ENCODE peak calls at places on chromosomes 3 and 15, in six cellular contexts. R is GM23248, N is GM23338, Z is PC-3, W is neural progenitor cell, J is hepatocyte. C is an unnamed sample. For H3K4me1, the result is how much of the 10 kb centered on the place peaks cover.

GRCh38 chr3:20190991-20191390 is 5.0 kb upstream of the SGO1 start:
- DNase-seq in R (no peak), N (peak), Z (peak), W (peak), J (no peak), C (no peak)

GRCh38 chr3:62481972-62482371 is 108.6 kb upstream of the FEZF2 start:
- DNase-seq in R (no peak), N (peak), Z (no peak), W (no peak), J (no peak), C (no peak)

GRCh38 chr3:50617096-50617791 is at the start of gene MAPKAPK3:
- DNase-seq in R (peak), N (no peak), Z (peak), W (peak), J (peak), C (peak)

GRCh38 chr3:47092090-47092489 is 71.8 kb downstream of the SETD2 start:
- DNase-seq in R (no peak), N (no peak), Z (no peak), W (no peak), J (no peak), C (no peak)

GRCh38 chr3:190709351-190709773 is 153.1 kb downstream of the GMNC start:
- DNase-seq in R (peak), N (no peak), Z (peak), W (no peak), J (no peak), C (peak)

GRCh38 chr15:39579487-39580116 is 1.3 kb upstream of the THBS1 start:
- DNase-seq in R (peak), N (peak), Z (peak), W (peak), J (peak), C (peak)

GRCh38 chr3:47617061-47618010 is 38.7 kb upstream of the CSPG5 start:
- DNase-seq in R (peak), N (no peak), Z (peak), W (no peak), J (no peak), C (no peak)

GRCh38 chr3:31091748-31092147 is 197.3 kb upstream of the GADL1 start:
- DNase-seq in R (no peak), N (no peak), Z (no peak), W (no peak), J (no peak), C (no peak)

GRCh38 chr3:167350245-167350862 is 29.7 kb downstream of the ZBBX start:
- DNase-seq in R (peak), N (peak), Z (peak), W (peak), J (peak), C (no peak)

DNA sequence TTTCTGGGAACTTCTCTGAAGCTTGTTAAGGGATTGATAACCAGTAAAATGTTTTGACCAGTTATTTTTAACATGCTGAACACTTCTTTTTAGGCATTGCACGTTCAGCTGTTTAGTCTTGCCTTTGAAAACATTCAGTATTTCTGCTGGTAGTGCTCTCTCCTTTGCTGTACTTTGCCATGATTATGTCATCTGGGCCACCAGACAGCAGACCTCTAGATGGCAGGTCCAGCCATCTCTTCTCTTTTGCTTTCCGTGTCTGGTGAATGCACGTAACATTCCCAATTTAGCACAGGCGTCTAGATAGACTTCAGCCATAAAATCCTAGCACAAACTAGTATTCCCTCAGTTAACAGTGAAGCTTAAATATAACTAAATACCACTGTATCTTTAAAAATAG is 57.8 kb downstream of the RAB7A start:
- DNase-seq in R (no peak), N (no peak), Z (no peak), W (no peak), J (no peak), C (no peak)
- H3K4me1 ChIP-seq in R (under half), N (under half), Z (under half), W (under half), J (under half), C (under half)

DNA sequence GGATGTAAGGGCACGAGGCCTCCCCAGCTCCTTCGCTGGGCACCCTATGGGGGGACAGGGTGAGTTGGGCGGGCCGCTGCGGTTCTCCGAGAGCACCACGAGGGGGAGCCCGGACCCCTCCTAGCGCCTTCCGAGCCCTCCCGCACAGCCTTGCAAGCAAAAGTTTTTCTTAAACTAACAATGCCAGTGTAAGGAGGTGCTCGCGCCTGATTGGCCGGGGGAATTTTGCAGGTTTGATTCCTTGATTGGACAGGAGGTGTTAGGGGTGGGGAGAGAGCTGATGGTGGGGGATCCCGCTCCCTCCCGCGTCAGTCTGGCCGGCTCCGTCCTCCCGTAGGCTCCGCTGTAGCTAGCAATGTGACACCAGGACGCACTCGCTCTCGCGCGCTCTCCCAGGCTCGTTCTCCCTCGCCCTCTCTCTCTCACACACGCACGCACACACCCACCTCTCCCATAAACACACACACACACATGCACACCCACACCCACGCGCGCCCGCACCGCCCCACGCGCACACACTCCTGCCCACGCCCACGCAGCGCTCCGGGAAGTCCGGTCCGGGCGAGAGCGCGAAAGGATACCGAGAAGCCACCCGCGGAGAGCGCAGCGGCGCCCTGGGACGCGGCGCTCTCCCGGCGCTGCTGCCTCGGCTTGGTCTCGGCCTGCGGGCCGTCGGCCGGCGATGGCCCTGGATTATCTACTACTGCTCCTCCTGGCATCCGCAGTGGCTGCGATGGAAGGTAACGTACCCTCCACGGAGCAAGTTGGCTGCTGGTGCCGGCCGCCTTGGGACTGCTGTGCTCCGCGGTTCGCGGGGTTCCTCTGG is at the start of gene EPHB1:
- DNase-seq in R (peak), N (peak), Z (peak), W (peak), J (peak), C (peak)
- TF ChIP-seq EZH2 in R (no peak), N (no peak), Z (no peak), W (peak), J (peak), C (no peak)

GRCh38 chr3:113685124-113685523 is 11.3 kb downstream of the USF3 start:
- DNase-seq in R (no peak), N (no peak), Z (no peak), W (no peak), J (no peak), C (no peak)
- H3K27ac ChIP-seq in R (no peak), N (no peak), Z (no peak), W (no peak), J (no peak), C (no peak)

GRCh38 chr3:4838621-4839022 is 140.6 kb upstream of the BHLHE40 start:
- DNase-seq in R (no peak), N (no peak), Z (no peak), W (no peak), J (no peak), C (no peak)
- H3K4me1 ChIP-seq in R (under half), N (under half), Z (under half), W (under half), J (under half), C (under half)